ENCODE peak calls at places on chromosome 9, in six cellular contexts. W is upper lobe of right lung, Y is GM12865, H is smooth muscle cell of the brain vasculature, U is AG09319, T is NCI-H1092. P is an unnamed sample.

GRCh38 chr9:30574355-30575151 is 1809.9 kb upstream of the ACO1 start:
- DNase-seq in W (no peak), Y (no peak), H (no peak), U (no peak), T (no peak), P (no peak)

GRCh38 chr9:114732842-114733241 is 50.9 kb upstream of the TEX48 start:
- DNase-seq in W (no peak), Y (no peak), H (no peak), U (no peak), T (no peak), P (no peak)

GRCh38 chr9:105541838-105542237 is 16.1 kb upstream of the FKTN start:
- DNase-seq in W (no peak), Y (peak; percentile 73), H (no peak), U (no peak), T (no peak), P (no peak)

GRCh38 chr9:36174271-36174670 is 5.1 kb downstream of the CCIN start:
- DNase-seq in W (no peak), Y (no peak), H (no peak), U (no peak), T (no peak), P (no peak)

GRCh38 chr9:129439242-129439641 is 181.7 kb downstream of the C9orf50 start:
- DNase-seq in W (no peak), Y (no peak), H (no peak), U (no peak), T (no peak), P (no peak)

GRCh38 chr9:136326777-136327312 is 494 bp upstream of the GPSM1 start:
- DNase-seq in W (no peak), Y (no peak), H (no peak), U (no peak), T (no peak), P (no peak)

GRCh38 chr9:136244116-136244775 is 1.4 kb downstream of the QSOX2 start:
- DNase-seq in W (no peak), Y (peak; percentile 82), H (no peak), U (no peak), T (no peak), P (peak; percentile 52)

GRCh38 chr9:83707518-83707767 is 315 bp downstream of the UBQLN1 start:
- DNase-seq in W (no peak), Y (no peak), H (no peak), U (no peak), T (peak; percentile 63), P (peak; percentile 72)

GRCh38 chr9:114098021-114098659 is 952 bp downstream of the KIF12 start:
- DNase-seq in W (peak; percentile 80), Y (no peak), H (no peak), U (no peak), T (no peak), P (no peak)

GRCh38 chr9:36924071-36924470 is 110.0 kb downstream of the PAX5 start:
- DNase-seq in W (no peak), Y (peak; percentile 72), H (no peak), U (peak; percentile 12), T (no peak), P (no peak)

GRCh38 chr9:100474082-100474949 is 1.4 kb downstream of the TMEFF1 start:
- DNase-seq in W (no peak), Y (no peak), H (no peak), U (no peak), T (no peak), P (no peak)

GRCh38 chr9:99779277-99779676 is 42.4 kb upstream of the NR4A3 start:
- DNase-seq in W (no peak), Y (no peak), H (no peak), U (no peak), T (no peak), P (no peak)

GRCh38 chr9:14238518-14238917 is 75.4 kb downstream of the NFIB start:
- DNase-seq in W (no peak), Y (no peak), H (no peak), U (no peak), T (no peak), P (no peak)

GRCh38 chr9:131238402-131239021 is 37.8 kb downstream of the FAM78A start:
- DNase-seq in W (no peak), Y (no peak), H (peak; percentile 43), U (no peak), T (no peak), P (no peak)

GRCh38 chr9:81664638-81665513 is 24.5 kb downstream of the TLE1 start:
- DNase-seq in W (no peak), Y (peak; percentile 35), H (no peak), U (no peak), T (no peak), P (no peak)

GRCh38 chr9:133944746-133945135 is 47.4 kb downstream of the VAV2 start:
- DNase-seq in W (peak; percentile 58), Y (no peak), H (no peak), U (no peak), T (no peak), P (no peak)

GRCh38 chr9:14320272-14321245 is 6.6 kb upstream of the NFIB start:
- DNase-seq in W (no peak), Y (peak; percentile 18), H (no peak), U (peak; percentile 81), T (peak; percentile 31), P (no peak)

P was measured in activated T-helper 9 cell treated with anti-CD3 and anti-CD28 coated beads, Interleukin-2, amount 50 U/mL, for 16 hours.